ENCODE peak calls at places on chromosomes 3 and 15, in eight cellular contexts. Z, U, V, Q, J, T, N and C are unnamed samples. For H3K36me3, the result is how much of the 10 kb centered on the place peaks cover.

GRCh38 chr3:45366305-45366704 is 22.1 kb upstream of the LARS2 start:
- DNase-seq in T (no peak), U (no peak), J (no peak), Q (no peak), V (no peak), N (no peak), Z (no peak), C (no peak)

GRCh38 chr15:92117301-92117731 is 263.8 kb downstream of the SLCO3A1 start:
- DNase-seq in N (no peak), T (no peak), J (no peak), Z (no peak), V (peak), Q (no peak), U (peak), C (no peak)

GRCh38 chr3:135994708-135995335 is 29.3 kb downstream of the PPP2R3A start:
- DNase-seq in J (no peak), N (no peak), T (no peak), V (no peak), Z (no peak), Q (no peak), U (no peak), C (no peak)

GRCh38 chr15:31489801-31490646 is 163.4 kb downstream of the KLF13 start:
- DNase-seq in U (peak), N (peak), J (peak), Q (peak), T (no peak), Z (peak), V (peak), C (no peak)

GRCh38 chr3:72520690-72521308 is 327.4 kb downstream of the SHQ1 start:
- DNase-seq in U (no peak), N (peak), Q (no peak), V (peak), T (no peak), Z (peak), J (no peak), C (peak)

GRCh38 chr3:56309465-56309864 is 158.8 kb downstream of the ERC2 start:
- DNase-seq in Z (no peak), T (no peak), J (no peak), N (no peak), Q (no peak), U (no peak), V (no peak), C (no peak)

GRCh38 chr3:139302801-139303113 is 41.1 kb upstream of the MRPS22 start:
- DNase-seq in V (no peak), N (no peak), Z (no peak), T (no peak), Q (no peak), U (no peak), J (no peak), C (no peak)

GRCh38 chr15:65576669-65577068 is 34.3 kb downstream of the INTS14 start:
- DNase-seq in Q (no peak), J (no peak), Z (peak), T (no peak), V (peak), N (no peak), U (peak), C (peak)

GRCh38 chr3:2872884-2873283 is 237.3 kb downstream of the IL5RA start:
- DNase-seq in N (no peak), Z (no peak), Q (no peak), T (peak), U (no peak), V (peak), J (no peak), C (no peak)

GRCh38 chr3:101999177-101999778 is 150.0 kb downstream of the NFKBIZ start:
- DNase-seq in Z (no peak), N (no peak), V (no peak), U (no peak), Q (no peak), T (no peak), J (no peak), C (no peak)

GRCh38 chr15:62090988-62091387 is 24.2 kb downstream of the C2CD4A start:
- DNase-seq in J (no peak), Z (no peak), V (no peak), T (no peak), U (no peak), N (no peak), Q (no peak), C (no peak)

GRCh38 chr3:21059409-21059808 is 691.6 kb downstream of the ZNF385D start:
- DNase-seq in N (no peak), Z (no peak), Q (no peak), J (no peak), T (no peak), U (peak), V (peak), C (peak)

GRCh38 chr3:124467980-124468902 is 262.0 kb upstream of the UMPS start:
- DNase-seq in J (peak), N (peak), V (peak), U (peak), Q (peak), T (no peak), Z (peak), C (no peak)

GRCh38 chr15:52350423-52350822 is 54.8 kb upstream of the MYO5C start:
- DNase-seq in Q (no peak), J (no peak), V (no peak), Z (no peak), U (no peak), T (no peak), N (no peak), C (no peak)

GRCh38 chr3:152471814-152472605 is 203.3 kb downstream of the MBNL1 start:
- DNase-seq in Z (no peak), J (peak), V (peak), U (peak), N (peak), Q (peak), T (peak), C (no peak)

GRCh38 chr3:105747056-105747455 is 121.8 kb downstream of the CBLB start:
- DNase-seq in J (no peak), N (no peak), Q (no peak), V (peak), Z (peak), U (peak), T (no peak), C (peak)

GRCh38 chr3:81758275-81758674 is 3.2 kb downstream of the GBE1 start:
- DNase-seq in U (peak), T (peak), N (no peak), J (no peak), V (peak), Q (no peak), Z (no peak), C (peak)

GRCh38 chr3:103048371-103048722 is 613.5 kb downstream of the ZPLD1 start:
- DNase-seq in Z (no peak), T (no peak), U (no peak), Q (no peak), V (no peak), N (peak), J (no peak), C (no peak)

GRCh38 chr3:42655980-42656679 is 2.6 kb downstream of the ZBTB47 start:
- DNase-seq in V (peak), Q (no peak), U (peak), Z (peak), J (no peak), N (no peak), T (no peak), C (no peak)

GRCh38 chr15:25859838-25860645 is 3.1 kb downstream of the ATP10A start:
- DNase-seq in Q (no peak), Z (no peak), J (no peak), T (peak), V (peak), U (no peak), N (no peak), C (no peak)
- H3K4me3 ChIP-seq in Q (no peak), Z (no peak), J (no peak), T (peak), V (peak), U (no peak), N (no peak), C (no peak)

DNA sequence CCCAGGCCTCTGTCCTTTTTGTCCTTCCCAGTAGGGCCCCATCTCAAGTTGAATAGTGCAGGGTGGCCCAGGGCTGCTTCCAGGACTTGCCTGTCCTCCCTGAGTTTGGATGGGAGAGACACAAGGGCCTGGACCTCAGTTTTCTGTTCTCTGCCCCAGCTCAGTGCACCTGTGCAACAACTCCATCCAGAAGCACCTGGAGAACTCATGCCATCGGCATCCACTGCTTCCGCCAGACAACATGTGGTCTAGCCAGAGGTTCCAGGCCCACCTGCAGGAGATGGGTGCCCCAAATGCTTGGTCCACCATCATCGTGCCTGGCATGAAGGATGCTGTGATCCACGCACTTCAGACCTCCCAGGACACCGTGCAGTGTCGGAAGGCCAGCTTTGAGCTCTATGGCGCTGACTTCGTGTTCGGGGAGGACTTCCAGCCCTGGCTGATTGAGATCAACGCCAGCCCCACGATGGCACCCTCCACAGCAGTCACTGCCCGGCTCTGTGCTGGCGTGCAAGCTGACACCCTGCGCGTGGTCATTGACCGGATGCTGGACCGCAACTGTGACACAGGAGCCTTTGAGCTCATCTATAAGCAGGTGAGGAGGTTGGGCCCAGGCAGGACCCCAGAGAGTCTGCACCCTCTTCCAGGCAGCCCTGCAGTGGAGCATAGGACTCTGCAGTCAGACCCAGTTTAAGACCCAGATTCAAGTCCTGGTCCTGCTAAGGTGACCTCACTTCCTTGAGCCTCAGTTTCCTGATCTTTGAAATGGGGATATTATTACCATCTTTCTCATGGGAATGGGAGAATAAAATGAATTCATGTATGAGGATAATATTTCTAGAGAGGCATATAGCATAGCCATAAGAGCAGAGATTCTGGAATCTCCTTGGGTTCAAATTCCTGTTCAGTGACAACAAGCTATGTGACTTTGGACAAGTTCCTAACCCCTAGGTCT is 14.7 kb downstream of the RPUSD3 start:
- DNase-seq in J (no peak), T (no peak), U (no peak), V (no peak), Z (no peak), N (no peak), Q (no peak), C (no peak)
- H3K36me3 ChIP-seq in J (under half), T (half or more), U (under half), V (under half), Z (under half), N (under half), Q (under half), C (under half)

GRCh38 chr3:119428538-119428937 is 34.9 kb downstream of the TMEM39A start:
- DNase-seq in V (no peak), N (no peak), J (no peak), Q (no peak), U (no peak), Z (no peak), T (no peak), C (no peak)
- TF ChIP-seq CTCF in V (peak), N (peak), J (no peak), Q (peak), U (peak), Z (no peak), T (no peak), C (no peak)

GRCh38 chr15:90839187-90840071 is 29.0 kb upstream of the FURIN start:
- DNase-seq in T (no peak), Q (peak), Z (peak), U (peak), V (no peak), J (no peak), N (no peak), C (no peak)

GRCh38 chr15:90840157-90840855 is 28.1 kb upstream of the FURIN start:
- DNase-seq in N (no peak), Z (no peak), Q (no peak), T (no peak), J (no peak), U (no peak), V (no peak), C (no peak)

GRCh38 chr15:90837052-90837621 is 31.3 kb upstream of the FURIN start:
- DNase-seq in N (no peak), T (no peak), J (no peak), Z (no peak), U (no peak), Q (no peak), V (no peak), C (no peak)

GRCh38 chr15:90838066-90838465 is 30.3 kb upstream of the FURIN start:
- DNase-seq in T (no peak), N (no peak), V (no peak), Q (no peak), U (no peak), Z (no peak), J (no peak), C (no peak)

DNA sequence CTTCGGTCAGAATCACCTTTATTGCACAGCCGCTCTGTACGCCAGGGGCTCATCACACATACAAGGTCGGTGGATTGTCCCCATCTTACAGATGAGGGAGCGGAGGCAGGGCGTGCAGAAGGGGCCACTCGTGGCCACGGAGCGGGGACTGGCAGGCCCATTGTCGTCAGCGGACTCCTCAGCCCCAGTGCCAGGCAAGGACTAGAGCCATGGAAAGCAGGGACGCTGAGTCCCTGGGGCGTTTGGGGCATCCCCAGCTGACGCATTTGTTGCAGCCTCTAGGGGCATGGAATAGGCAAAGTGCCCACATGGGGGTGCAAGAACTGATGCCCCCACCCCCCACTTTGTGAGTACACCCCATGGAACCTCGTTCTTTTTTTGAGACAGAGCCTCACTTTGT is 29.8 kb upstream of the FURIN start:
- DNase-seq in Z (no peak), Q (no peak), U (no peak), T (no peak), V (no peak), J (no peak), N (no peak), C (no peak)
- H3K4me3 ChIP-seq in Z (no peak), Q (no peak), U (no peak), T (no peak), V (no peak), J (no peak), N (no peak), C (no peak)

GRCh38 chr15:90936823-90937222 is 1.7 kb downstream of the UNC45A start:
- DNase-seq in V (no peak), Q (no peak), U (no peak), T (no peak), J (no peak), Z (no peak), N (no peak), C (no peak)
- H3K36me3 ChIP-seq in V (under half), Q (under half), U (under half), T (half or more), J (under half), Z (under half), N (under half), C (under half)

GRCh38 chr15:27238209-27238608 is 267.2 kb downstream of the GABRG3 start:
- DNase-seq in Z (no peak), T (no peak), U (no peak), V (no peak), N (no peak), Q (peak), J (no peak), C (no peak)
- TF ChIP-seq CTCF in Z (no peak), T (no peak), U (no peak), V (no peak), N (no peak), Q (peak), J (no peak), C (no peak)

GRCh38 chr3:149375164-149375823 is 2.2 kb downstream of the TM4SF1 start:
- DNase-seq in N (no peak), J (no peak), U (peak), Z (peak), T (no peak), V (peak), Q (no peak), C (no peak)

GRCh38 chr3:149374391-149374790 is 3.1 kb downstream of the TM4SF1 start:
- DNase-seq in N (no peak), Q (no peak), V (no peak), Z (no peak), J (no peak), U (peak), T (no peak), C (no peak)

GRCh38 chr3:149376728-149377407 is 581 bp downstream of the TM4SF1 start:
- DNase-seq in T (no peak), J (peak), U (peak), V (peak), Q (no peak), Z (no peak), N (no peak), C (no peak)

GRCh38 chr3:149377408-149378111 is at the start of gene TM4SF1:
- DNase-seq in U (peak), J (peak), Z (peak), Q (no peak), V (peak), N (no peak), T (peak), C (no peak)

GRCh38 chr3:149375824-149376196 is 1.6 kb downstream of the TM4SF1 start:
- DNase-seq in J (no peak), V (no peak), Z (no peak), N (no peak), U (no peak), Q (no peak), T (no peak), C (no peak)
- H3K4me3 ChIP-seq in J (peak), V (peak), Z (peak), N (no peak), U (no peak), Q (no peak), T (peak), C (no peak)